ENCODE peak calls at places on chromosome 19, in nine cellular contexts. One of them, this sample, is unnamed. For H3K4me1, the result is how much of the 10 kb centered on the place peaks cover.

GRCh38 chr19:11422163-11423068 is 3.3 kb upstream of the RGL3 start:
- DNase-seq in Peyer's patch: peak
- DNase-seq in adrenal gland: peak
- DNase-seq in transverse colon: peak
- DNase-seq in breast epithelium: peak
- DNase-seq in heart left ventricle: peak
- DNase-seq in stomach: peak
- DNase-seq in right lobe of liver: peak
- DNase-seq in uterus: peak
- DNase-seq in this sample: peak

GRCh38 chr19:2552859-2553258 is 76.9 kb downstream of the GADD45B start:
- DNase-seq in breast epithelium: no peak
- DNase-seq in heart left ventricle: no peak
- DNase-seq in uterus: no peak
- DNase-seq in stomach: no peak
- DNase-seq in right lobe of liver: no peak
- DNase-seq in adrenal gland: no peak
- DNase-seq in transverse colon: peak
- DNase-seq in Peyer's patch: peak
- DNase-seq in this sample: no peak

GRCh38 chr19:39135701-39136100 is 10.1 kb downstream of the PAK4 start:
- DNase-seq in Peyer's patch: no peak
- DNase-seq in transverse colon: no peak
- DNase-seq in stomach: no peak
- DNase-seq in adrenal gland: no peak
- DNase-seq in uterus: no peak
- DNase-seq in heart left ventricle: no peak
- DNase-seq in breast epithelium: no peak
- DNase-seq in right lobe of liver: no peak
- DNase-seq in this sample: no peak

GRCh38 chr19:55958356-55958755 is 10.7 kb downstream of the NLRP8 start:
- DNase-seq in breast epithelium: peak
- DNase-seq in Peyer's patch: no peak
- DNase-seq in stomach: no peak
- DNase-seq in transverse colon: no peak
- DNase-seq in heart left ventricle: no peak
- DNase-seq in uterus: no peak
- DNase-seq in adrenal gland: no peak
- DNase-seq in right lobe of liver: no peak
- DNase-seq in this sample: peak

GRCh38 chr19:15248648-15249559 is 16.7 kb upstream of the EPHX3 start:
- DNase-seq in Peyer's patch: peak
- DNase-seq in stomach: peak
- DNase-seq in transverse colon: peak
- DNase-seq in adrenal gland: peak
- DNase-seq in heart left ventricle: peak
- DNase-seq in uterus: peak
- DNase-seq in right lobe of liver: peak
- DNase-seq in breast epithelium: no peak
- DNase-seq in this sample: peak

GRCh38 chr19:16470541-16470910 is 1.2 kb downstream of the EPS15L1 start:
- DNase-seq in breast epithelium: no peak
- DNase-seq in Peyer's patch: no peak
- DNase-seq in uterus: no peak
- DNase-seq in adrenal gland: no peak
- DNase-seq in transverse colon: no peak
- DNase-seq in right lobe of liver: no peak
- DNase-seq in stomach: no peak
- DNase-seq in heart left ventricle: no peak
- DNase-seq in this sample: no peak

GRCh38 chr19:56732974-56733373 is 61.4 kb upstream of the ZNF835 start:
- DNase-seq in uterus: no peak
- DNase-seq in right lobe of liver: no peak
- DNase-seq in heart left ventricle: no peak
- DNase-seq in breast epithelium: no peak
- DNase-seq in adrenal gland: no peak
- DNase-seq in stomach: no peak
- DNase-seq in Peyer's patch: no peak
- DNase-seq in transverse colon: no peak
- DNase-seq in this sample: no peak

GRCh38 chr19:7216373-7216902 is 77.8 kb downstream of the INSR start:
- DNase-seq in uterus: no peak
- DNase-seq in adrenal gland: no peak
- DNase-seq in stomach: no peak
- DNase-seq in right lobe of liver: no peak
- DNase-seq in Peyer's patch: no peak
- DNase-seq in breast epithelium: no peak
- DNase-seq in transverse colon: no peak
- DNase-seq in heart left ventricle: no peak
- DNase-seq in this sample: no peak

GRCh38 chr19:1274081-1274851 is 1.1 kb upstream of the FAM174C start:
- DNase-seq in uterus: peak
- DNase-seq in right lobe of liver: no peak
- DNase-seq in breast epithelium: no peak
- DNase-seq in heart left ventricle: no peak
- DNase-seq in Peyer's patch: no peak
- DNase-seq in transverse colon: no peak
- DNase-seq in stomach: no peak
- DNase-seq in adrenal gland: peak
- DNase-seq in this sample: peak
- H3K4me1 ChIP-seq in uterus: half or more
- H3K4me1 ChIP-seq in right lobe of liver: half or more
- H3K4me1 ChIP-seq in breast epithelium: under half
- H3K4me1 ChIP-seq in heart left ventricle: half or more
- H3K4me1 ChIP-seq in Peyer's patch: half or more
- H3K4me1 ChIP-seq in transverse colon: half or more
- H3K4me1 ChIP-seq in stomach: half or more
- H3K4me1 ChIP-seq in adrenal gland: under half
- H3K4me1 ChIP-seq in this sample: half or more

GRCh38 chr19:19448238-19448544 is 42.7 kb downstream of the GATAD2A start:
- DNase-seq in adrenal gland: peak
- DNase-seq in breast epithelium: no peak
- DNase-seq in right lobe of liver: no peak
- DNase-seq in Peyer's patch: no peak
- DNase-seq in heart left ventricle: no peak
- DNase-seq in uterus: no peak
- DNase-seq in transverse colon: no peak
- DNase-seq in stomach: peak
- DNase-seq in this sample: no peak
- TF ChIP-seq POLR2A in adrenal gland: no peak
- TF ChIP-seq POLR2A in breast epithelium: no peak
- TF ChIP-seq POLR2A in right lobe of liver: no peak
- TF ChIP-seq POLR2A in Peyer's patch: no peak
- TF ChIP-seq POLR2A in heart left ventricle: no peak
- TF ChIP-seq POLR2A in uterus: no peak
- TF ChIP-seq POLR2A in transverse colon: no peak
- TF ChIP-seq POLR2A in stomach: no peak
- TF ChIP-seq POLR2A in this sample: no peak

GRCh38 chr19:40369797-40370196 is 20.2 kb downstream of the HIPK4 start:
- DNase-seq in right lobe of liver: no peak
- DNase-seq in uterus: no peak
- DNase-seq in transverse colon: no peak
- DNase-seq in breast epithelium: no peak
- DNase-seq in adrenal gland: no peak
- DNase-seq in heart left ventricle: no peak
- DNase-seq in stomach: no peak
- DNase-seq in Peyer's patch: no peak
- DNase-seq in this sample: no peak
- H3K4me1 ChIP-seq in right lobe of liver: under half
- H3K4me1 ChIP-seq in uterus: under half
- H3K4me1 ChIP-seq in transverse colon: under half
- H3K4me1 ChIP-seq in breast epithelium: under half
- H3K4me1 ChIP-seq in adrenal gland: under half
- H3K4me1 ChIP-seq in heart left ventricle: under half
- H3K4me1 ChIP-seq in stomach: under half
- H3K4me1 ChIP-seq in Peyer's patch: under half
- H3K4me1 ChIP-seq in this sample: under half

DNA sequence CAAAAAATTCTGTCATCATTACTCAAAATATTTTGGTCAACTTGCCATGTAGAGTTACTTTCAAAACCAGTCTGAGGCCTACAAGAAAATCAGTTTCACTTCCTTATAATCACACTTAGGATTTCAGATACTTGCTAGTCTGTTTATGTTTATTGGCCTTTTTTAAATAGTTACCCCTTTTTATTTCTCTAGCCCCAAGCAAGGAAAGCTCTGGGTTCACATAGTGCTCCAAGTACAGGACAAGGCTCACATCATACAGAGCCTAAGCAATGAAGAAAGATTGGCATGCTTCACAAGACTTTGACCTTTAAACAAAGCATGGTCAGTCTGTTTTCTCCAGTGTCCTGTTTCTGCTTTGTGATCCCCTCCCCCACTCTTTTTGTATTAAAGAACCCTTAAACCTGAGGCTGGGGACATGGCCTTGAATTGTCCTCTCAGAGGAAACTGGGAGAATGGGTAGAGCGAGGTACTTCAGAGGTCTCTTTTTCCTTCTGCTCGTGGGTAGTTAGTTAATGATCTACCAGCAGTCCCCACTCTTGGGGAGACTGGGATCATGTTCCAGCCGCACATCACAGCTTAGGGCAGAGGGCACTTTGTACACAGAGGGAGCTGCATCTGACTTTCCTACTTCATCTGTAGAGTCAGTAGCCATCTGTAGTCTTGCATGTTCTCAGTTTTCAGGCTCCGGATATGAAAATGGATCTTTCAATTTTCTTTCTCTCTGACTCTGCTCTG is 30.6 kb downstream of the CEACAM1 start:
- DNase-seq in uterus: no peak
- DNase-seq in breast epithelium: no peak
- DNase-seq in transverse colon: peak
- DNase-seq in adrenal gland: no peak
- DNase-seq in heart left ventricle: no peak
- DNase-seq in Peyer's patch: peak
- DNase-seq in right lobe of liver: peak
- DNase-seq in stomach: peak
- DNase-seq in this sample: no peak
- TF ChIP-seq POLR2A in uterus: no peak
- TF ChIP-seq POLR2A in breast epithelium: no peak
- TF ChIP-seq POLR2A in transverse colon: peak
- TF ChIP-seq POLR2A in adrenal gland: no peak
- TF ChIP-seq POLR2A in heart left ventricle: no peak
- TF ChIP-seq POLR2A in Peyer's patch: peak
- TF ChIP-seq POLR2A in right lobe of liver: peak
- TF ChIP-seq POLR2A in stomach: no peak
- TF ChIP-seq POLR2A in this sample: no peak